ENCODE peak calls at places on chromosomes 6 and 20, in seven cellular contexts. X, F, V, P, Y, S and I are unnamed samples.

GRCh38 chr6:139547082-139547776 is 172.8 kb upstream of the CITED2 start:
- DNase-seq in X (peak), F (no peak), V (peak), P (no peak), Y (no peak), S (no peak), I (no peak)

GRCh38 chr20:51272392-51272791 is 249.5 kb upstream of the KCNG1 start:
- DNase-seq in X (peak), F (no peak), V (no peak), P (no peak), Y (peak), S (no peak), I (no peak)

GRCh38 chr6:6661684-6662083 is 73.2 kb downstream of the LY86 start:
- DNase-seq in X (peak), F (no peak), V (peak), P (peak), Y (no peak), S (no peak), I (no peak)

GRCh38 chr6:11918739-11919605 is 93.1 kb upstream of the HIVEP1 start:
- DNase-seq in X (peak), F (no peak), V (no peak), P (peak), Y (no peak), S (no peak), I (no peak)

GRCh38 chr6:215335-216034 is 76.8 kb upstream of the DUSP22 start:
- DNase-seq in X (peak), F (no peak), V (no peak), P (no peak), Y (no peak), S (no peak), I (no peak)

GRCh38 chr6:45690846-45691245 is 313.1 kb upstream of the SUPT3H start:
- DNase-seq in X (peak), F (no peak), V (no peak), P (no peak), Y (no peak), S (no peak), I (no peak)

GRCh38 chr20:39568090-39568489 is 605.9 kb downstream of the DHX35 start:
- DNase-seq in X (no peak), F (no peak), V (no peak), P (no peak), Y (no peak), S (no peak), I (no peak)

GRCh38 chr6:35601331-35602132 is 87.2 kb downstream of the FKBP5 start:
- DNase-seq in X (peak), F (peak), V (peak), P (peak), Y (peak), S (no peak), I (peak)

GRCh38 chr6:34616230-34616591 is 60.1 kb upstream of the SPDEF start:
- DNase-seq in X (no peak), F (no peak), V (no peak), P (no peak), Y (no peak), S (no peak), I (no peak)

GRCh38 chr20:35002426-35003210 is 47.0 kb downstream of the MYH7B start:
- DNase-seq in X (no peak), F (no peak), V (no peak), P (no peak), Y (no peak), S (no peak), I (no peak)

GRCh38 chr20:24705486-24705885 is 236.1 kb downstream of the SYNDIG1 start:
- DNase-seq in X (no peak), F (no peak), V (no peak), P (no peak), Y (no peak), S (no peak), I (no peak)

GRCh38 chr20:22615425-22615824 is 31.1 kb upstream of the FOXA2 start:
- DNase-seq in X (no peak), F (no peak), V (no peak), P (no peak), Y (no peak), S (no peak), I (no peak)

GRCh38 chr6:125810435-125810834 is 19.7 kb downstream of the NCOA7 start:
- DNase-seq in X (no peak), F (no peak), V (no peak), P (no peak), Y (no peak), S (no peak), I (no peak)

GRCh38 chr6:26543953-26544352 is 5.8 kb downstream of the HMGN4 start:
- DNase-seq in X (peak), F (no peak), V (no peak), P (no peak), Y (no peak), S (no peak), I (no peak)

GRCh38 chr20:17617212-17617867 is 47.5 kb downstream of the DSTN start:
- DNase-seq in X (peak), F (peak), V (no peak), P (peak), Y (no peak), S (no peak), I (no peak)

GRCh38 chr20:61951695-61952533 is 113.8 kb downstream of the TAF4 start:
- DNase-seq in X (no peak), F (peak), V (no peak), P (no peak), Y (no peak), S (no peak), I (peak)

GRCh38 chr20:46552460-46553420 is 2.3 kb upstream of the OCSTAMP start:
- DNase-seq in X (no peak), F (no peak), V (no peak), P (no peak), Y (no peak), S (peak), I (peak)

GRCh38 chr6:4591218-4591617 is 185.0 kb upstream of the CDYL start:
- DNase-seq in X (no peak), F (no peak), V (no peak), P (no peak), Y (no peak), S (no peak), I (no peak)

GRCh38 chr6:7136859-7137334 is 29.1 kb downstream of the RREB1 start:
- DNase-seq in X (no peak), F (no peak), V (no peak), P (no peak), Y (no peak), S (peak), I (no peak)

GRCh38 chr20:23174821-23175220 is 88.7 kb upstream of the CD93 start:
- DNase-seq in X (no peak), F (no peak), V (no peak), P (no peak), Y (no peak), S (no peak), I (no peak)

GRCh38 chr6:28922004-28922840 is 1.6 kb downstream of the TRIM27 start:
- DNase-seq in X (peak), F (no peak), V (no peak), P (no peak), Y (no peak), S (no peak), I (no peak)

GRCh38 chr6:122180132-122180531 is 219.3 kb upstream of the HSF2 start:
- DNase-seq in X (no peak), F (no peak), V (no peak), P (peak), Y (no peak), S (no peak), I (no peak)

GRCh38 chr20:63525968-63526367 is 5.4 kb downstream of the PPDPF start:
- DNase-seq in X (no peak), F (no peak), V (no peak), P (no peak), Y (no peak), S (no peak), I (no peak)

GRCh38 chr6:33711140-33712129 is at the start of gene UQCC2:
- DNase-seq in X (peak), F (peak), V (peak), P (peak), Y (peak), S (peak), I (peak)

GRCh38 chr20:38601216-38602184 is at the start of gene ARHGAP40:
- DNase-seq in X (peak), F (no peak), V (no peak), P (no peak), Y (no peak), S (peak), I (peak)

GRCh38 chr6:37819802-37820712 is 530 bp downstream of the ZFAND3 start:
- DNase-seq in X (peak), F (peak), V (peak), P (peak), Y (no peak), S (peak), I (peak)

GRCh38 chr20:17835240-17835940 is 133.2 kb downstream of the SNX5 start:
- DNase-seq in X (peak), F (peak), V (peak), P (no peak), Y (no peak), S (no peak), I (no peak)